ENCODE peak calls at places on chromosome 12, in six cellular contexts. One of them, this sample, is unnamed.
A peak's percentile ranks its signal among the peaks of the same experiment; 100 is the strongest.

GRCh38 chr12:27233814-27234213 is 10.3 kb upstream of the STK38L start:
- DNase-seq in AG08396: no peak
- DNase-seq in AG20443: no peak
- DNase-seq in skeletal muscle cell: no peak
- DNase-seq in neuronal stem cell: no peak
- DNase-seq in astrocyte: no peak
- DNase-seq in this sample: no peak

GRCh38 chr12:123119808-123120207 is 31.1 kb downstream of the PITPNM2 start:
- DNase-seq in AG08396: no peak
- DNase-seq in AG20443: no peak
- DNase-seq in skeletal muscle cell: no peak
- DNase-seq in neuronal stem cell: no peak
- DNase-seq in astrocyte: no peak
- DNase-seq in this sample: no peak

GRCh38 chr12:89379839-89380467 is 27.7 kb upstream of the DUSP6 start:
- DNase-seq in AG08396: no peak
- DNase-seq in AG20443: no peak
- DNase-seq in skeletal muscle cell: no peak
- DNase-seq in neuronal stem cell: no peak
- DNase-seq in astrocyte: no peak
- DNase-seq in this sample: no peak

GRCh38 chr12:111304642-111305071 is 64.2 kb downstream of the PHETA1 start:
- DNase-seq in AG08396: no peak
- DNase-seq in AG20443: no peak
- DNase-seq in skeletal muscle cell: no peak
- DNase-seq in neuronal stem cell: no peak
- DNase-seq in astrocyte: no peak
- DNase-seq in this sample: peak; percentile 37

GRCh38 chr12:108104657-108105056 is 24.4 kb upstream of the WSCD2 start:
- DNase-seq in AG08396: no peak
- DNase-seq in AG20443: no peak
- DNase-seq in skeletal muscle cell: no peak
- DNase-seq in neuronal stem cell: no peak
- DNase-seq in astrocyte: no peak
- DNase-seq in this sample: no peak

GRCh38 chr12:115323223-115323905 is 639.4 kb upstream of the TBX3 start:
- DNase-seq in AG08396: peak; percentile 28
- DNase-seq in AG20443: peak; percentile 59
- DNase-seq in skeletal muscle cell: peak; percentile 39
- DNase-seq in neuronal stem cell: no peak
- DNase-seq in astrocyte: peak; percentile 54
- DNase-seq in this sample: no peak

GRCh38 chr12:107091989-107092641 is 1.2 kb downstream of the CRY1 start:
- DNase-seq in AG08396: peak; percentile 66
- DNase-seq in AG20443: peak; percentile 69
- DNase-seq in skeletal muscle cell: peak; percentile 84
- DNase-seq in neuronal stem cell: peak; percentile 70
- DNase-seq in astrocyte: peak; percentile 91
- DNase-seq in this sample: peak; percentile 60

GRCh38 chr12:78359530-78359929 is 505.0 kb upstream of the SYT1 start:
- DNase-seq in AG08396: peak; percentile 20
- DNase-seq in AG20443: peak; percentile 32
- DNase-seq in skeletal muscle cell: peak; percentile 54
- DNase-seq in neuronal stem cell: no peak
- DNase-seq in astrocyte: peak; percentile 44
- DNase-seq in this sample: no peak

GRCh38 chr12:113165521-113166450 is 16.3 kb downstream of the CFAP73 start:
- DNase-seq in AG08396: no peak
- DNase-seq in AG20443: no peak
- DNase-seq in skeletal muscle cell: no peak
- DNase-seq in neuronal stem cell: no peak
- DNase-seq in astrocyte: no peak
- DNase-seq in this sample: no peak

GRCh38 chr12:130351331-130351730 is 13.6 kb downstream of the PIWIL1 start:
- DNase-seq in AG08396: no peak
- DNase-seq in AG20443: no peak
- DNase-seq in skeletal muscle cell: no peak
- DNase-seq in neuronal stem cell: no peak
- DNase-seq in astrocyte: no peak
- DNase-seq in this sample: no peak

GRCh38 chr12:106066051-106066705 is 72.6 kb downstream of the NUAK1 start:
- DNase-seq in AG08396: no peak
- DNase-seq in AG20443: no peak
- DNase-seq in skeletal muscle cell: no peak
- DNase-seq in neuronal stem cell: no peak
- DNase-seq in astrocyte: no peak
- DNase-seq in this sample: no peak

GRCh38 chr12:124236651-124237050 is 58.2 kb upstream of the RFLNA start:
- DNase-seq in AG08396: peak; percentile 50
- DNase-seq in AG20443: peak; percentile 73
- DNase-seq in skeletal muscle cell: peak; percentile 29
- DNase-seq in neuronal stem cell: no peak
- DNase-seq in astrocyte: peak; percentile 96
- DNase-seq in this sample: no peak

GRCh38 chr12:48978291-48978740 is at the start of gene WNT1:
- DNase-seq in AG08396: no peak
- DNase-seq in AG20443: no peak
- DNase-seq in skeletal muscle cell: no peak
- DNase-seq in neuronal stem cell: no peak
- DNase-seq in astrocyte: no peak
- DNase-seq in this sample: no peak

GRCh38 chr12:5047094-5047493 is 3.4 kb downstream of the KCNA5 start:
- DNase-seq in AG08396: no peak
- DNase-seq in AG20443: no peak
- DNase-seq in skeletal muscle cell: no peak
- DNase-seq in neuronal stem cell: no peak
- DNase-seq in astrocyte: no peak
- DNase-seq in this sample: no peak

GRCh38 chr12:12305568-12306300 is 38.9 kb upstream of the LRP6 start:
- DNase-seq in AG08396: no peak
- DNase-seq in AG20443: no peak
- DNase-seq in skeletal muscle cell: no peak
- DNase-seq in neuronal stem cell: no peak
- DNase-seq in astrocyte: no peak
- DNase-seq in this sample: no peak

GRCh38 chr12:115972241-115972640 is 305.3 kb downstream of the MED13L start:
- DNase-seq in AG08396: no peak
- DNase-seq in AG20443: no peak
- DNase-seq in skeletal muscle cell: no peak
- DNase-seq in neuronal stem cell: no peak
- DNase-seq in astrocyte: no peak
- DNase-seq in this sample: no peak

GRCh38 chr12:78146365-78146772 is 315.7 kb downstream of the NAV3 start:
- DNase-seq in AG08396: peak; percentile 6
- DNase-seq in AG20443: peak; percentile 24
- DNase-seq in skeletal muscle cell: peak; percentile 17
- DNase-seq in neuronal stem cell: peak; percentile 17
- DNase-seq in astrocyte: peak; percentile 26
- DNase-seq in this sample: no peak

GRCh38 chr12:15116073-15116472 is 105.1 kb downstream of the RERG start:
- DNase-seq in AG08396: no peak
- DNase-seq in AG20443: no peak
- DNase-seq in skeletal muscle cell: no peak
- DNase-seq in neuronal stem cell: peak; percentile 14
- DNase-seq in astrocyte: no peak
- DNase-seq in this sample: no peak

GRCh38 chr12:46910830-46911229 is 85.0 kb upstream of the SLC38A4 start:
- DNase-seq in AG08396: no peak
- DNase-seq in AG20443: no peak
- DNase-seq in skeletal muscle cell: no peak
- DNase-seq in neuronal stem cell: no peak
- DNase-seq in astrocyte: no peak
- DNase-seq in this sample: no peak

GRCh38 chr12:12379831-12380730 is 23.2 kb downstream of the BORCS5 start:
- DNase-seq in AG08396: no peak
- DNase-seq in AG20443: peak; percentile 20
- DNase-seq in skeletal muscle cell: no peak
- DNase-seq in neuronal stem cell: no peak
- DNase-seq in astrocyte: no peak
- DNase-seq in this sample: no peak

GRCh38 chr12:56951582-56952339 is 5.6 kb downstream of the RDH16 start:
- DNase-seq in AG08396: peak; percentile 3
- DNase-seq in AG20443: peak; percentile 5
- DNase-seq in skeletal muscle cell: no peak
- DNase-seq in neuronal stem cell: no peak
- DNase-seq in astrocyte: no peak
- DNase-seq in this sample: no peak

GRCh38 chr12:50100561-50100960 is 3.2 kb upstream of the GPD1 start:
- DNase-seq in AG08396: no peak
- DNase-seq in AG20443: no peak
- DNase-seq in skeletal muscle cell: no peak
- DNase-seq in neuronal stem cell: no peak
- DNase-seq in astrocyte: no peak
- DNase-seq in this sample: no peak